ENCODE peak calls at places on chromosome 19, in six cellular contexts. One of them, this sample, is unnamed.

GRCh38 chr19:35240322-35240721 is 8.5 kb upstream of the LSR start:
- DNase-seq in ELF-1: no peak
- DNase-seq in suprapubic skin: no peak
- DNase-seq in activated naive CD8-positive, alpha-beta T cell treated with anti-CD3 and anti-CD28 coated beads, Interleukin-2, amount 50 U/mL, for 24 hours: no peak
- DNase-seq in T-helper 9 cell: no peak
- DNase-seq in AG08395: no peak
- DNase-seq in this sample: peak; percentile 28

GRCh38 chr19:10762656-10763055 is 44.8 kb downstream of the DNM2 start:
- DNase-seq in activated naive CD8-positive, alpha-beta T cell treated with anti-CD3 and anti-CD28 coated beads, Interleukin-2, amount 50 U/mL, for 24 hours: no peak
- DNase-seq in suprapubic skin: no peak
- DNase-seq in AG08395: no peak
- DNase-seq in ELF-1: peak; percentile 61
- DNase-seq in T-helper 9 cell: peak; percentile 32
- DNase-seq in this sample: no peak

GRCh38 chr19:38852231-38853044 is 2.7 kb upstream of the HNRNPL start:
- DNase-seq in AG08395: peak; percentile 62
- DNase-seq in suprapubic skin: peak; percentile 85
- DNase-seq in activated naive CD8-positive, alpha-beta T cell treated with anti-CD3 and anti-CD28 coated beads, Interleukin-2, amount 50 U/mL, for 24 hours: peak; percentile 68
- DNase-seq in ELF-1: peak; percentile 60
- DNase-seq in T-helper 9 cell: peak; percentile 50
- DNase-seq in this sample: peak; percentile 44

GRCh38 chr19:46350758-46351159 is 3.9 kb downstream of the PPP5C start:
- DNase-seq in ELF-1: no peak
- DNase-seq in AG08395: no peak
- DNase-seq in activated naive CD8-positive, alpha-beta T cell treated with anti-CD3 and anti-CD28 coated beads, Interleukin-2, amount 50 U/mL, for 24 hours: peak; percentile 56
- DNase-seq in suprapubic skin: no peak
- DNase-seq in T-helper 9 cell: no peak
- DNase-seq in this sample: no peak

GRCh38 chr19:18741566-18742121 is 49.5 kb downstream of the COMP start:
- DNase-seq in activated naive CD8-positive, alpha-beta T cell treated with anti-CD3 and anti-CD28 coated beads, Interleukin-2, amount 50 U/mL, for 24 hours: no peak
- DNase-seq in T-helper 9 cell: no peak
- DNase-seq in ELF-1: no peak
- DNase-seq in AG08395: no peak
- DNase-seq in suprapubic skin: no peak
- DNase-seq in this sample: no peak

GRCh38 chr19:5561559-5561958 is 6.2 kb downstream of the TINCR start:
- DNase-seq in suprapubic skin: no peak
- DNase-seq in AG08395: no peak
- DNase-seq in ELF-1: peak; percentile 73
- DNase-seq in activated naive CD8-positive, alpha-beta T cell treated with anti-CD3 and anti-CD28 coated beads, Interleukin-2, amount 50 U/mL, for 24 hours: no peak
- DNase-seq in T-helper 9 cell: no peak
- DNase-seq in this sample: no peak

GRCh38 chr19:47111081-47111589 is 2.4 kb downstream of the ZC3H4 start:
- DNase-seq in AG08395: no peak
- DNase-seq in ELF-1: no peak
- DNase-seq in activated naive CD8-positive, alpha-beta T cell treated with anti-CD3 and anti-CD28 coated beads, Interleukin-2, amount 50 U/mL, for 24 hours: peak; percentile 64
- DNase-seq in T-helper 9 cell: peak; percentile 32
- DNase-seq in suprapubic skin: no peak
- DNase-seq in this sample: peak; percentile 27

GRCh38 chr19:33904681-33905080 is 108.0 kb downstream of the KCTD15 start:
- DNase-seq in AG08395: no peak
- DNase-seq in activated naive CD8-positive, alpha-beta T cell treated with anti-CD3 and anti-CD28 coated beads, Interleukin-2, amount 50 U/mL, for 24 hours: no peak
- DNase-seq in T-helper 9 cell: no peak
- DNase-seq in suprapubic skin: no peak
- DNase-seq in ELF-1: peak; percentile 87
- DNase-seq in this sample: no peak

GRCh38 chr19:1252818-1253513 is 4.6 kb downstream of the MIDN start:
- DNase-seq in AG08395: peak; percentile 83
- DNase-seq in activated naive CD8-positive, alpha-beta T cell treated with anti-CD3 and anti-CD28 coated beads, Interleukin-2, amount 50 U/mL, for 24 hours: peak; percentile 88
- DNase-seq in T-helper 9 cell: peak; percentile 69
- DNase-seq in suprapubic skin: peak; percentile 96
- DNase-seq in ELF-1: peak; percentile 73
- DNase-seq in this sample: peak; percentile 55

GRCh38 chr19:3642987-3643386 is 16.4 kb upstream of the CACTIN start:
- DNase-seq in T-helper 9 cell: no peak
- DNase-seq in ELF-1: peak; percentile 88
- DNase-seq in AG08395: no peak
- DNase-seq in activated naive CD8-positive, alpha-beta T cell treated with anti-CD3 and anti-CD28 coated beads, Interleukin-2, amount 50 U/mL, for 24 hours: peak; percentile 42
- DNase-seq in suprapubic skin: no peak
- DNase-seq in this sample: no peak

GRCh38 chr19:33804021-33804799 is 7.5 kb downstream of the KCTD15 start:
- DNase-seq in ELF-1: no peak
- DNase-seq in activated naive CD8-positive, alpha-beta T cell treated with anti-CD3 and anti-CD28 coated beads, Interleukin-2, amount 50 U/mL, for 24 hours: no peak
- DNase-seq in suprapubic skin: no peak
- DNase-seq in T-helper 9 cell: no peak
- DNase-seq in AG08395: peak; percentile 74
- DNase-seq in this sample: no peak

This sample was measured in CD4-positive, alpha-beta T cell.